ENCODE peak calls at places on chromosome 12, in eight cellular contexts. M, P, G, D, J, U, X and I are unnamed samples.

GRCh38 chr12:65643171-65643570 is 181.1 kb upstream of the HMGA2 start:
- DNase-seq in M (no peak), P (no peak), G (no peak), D (no peak), J (peak), U (no peak), X (no peak), I (no peak)

GRCh38 chr12:52062167-52063080 is 7.4 kb upstream of the ATG101 start:
- DNase-seq in M (peak), P (no peak), G (no peak), D (peak), J (no peak), U (no peak), X (no peak), I (no peak)

GRCh38 chr12:77232045-77232444 is 166.7 kb upstream of the E2F7 start:
- DNase-seq in M (no peak), P (peak), G (no peak), D (no peak), J (peak), U (no peak), X (no peak), I (no peak)

GRCh38 chr12:91717804-91718203 is 427.8 kb downstream of the BTG1 start:
- DNase-seq in M (no peak), P (no peak), G (no peak), D (no peak), J (peak), U (no peak), X (no peak), I (no peak)

GRCh38 chr12:109550310-109550680 is 23.0 kb downstream of the MMAB start:
- DNase-seq in M (no peak), P (no peak), G (no peak), D (no peak), J (no peak), U (no peak), X (no peak), I (no peak)

GRCh38 chr12:115519359-115519758 is 758.1 kb downstream of the MED13L start:
- DNase-seq in M (no peak), P (no peak), G (no peak), D (no peak), J (no peak), U (no peak), X (no peak), I (no peak)

GRCh38 chr12:42166501-42166900 is 21.8 kb upstream of the GXYLT1 start:
- DNase-seq in M (no peak), P (no peak), G (no peak), D (no peak), J (no peak), U (no peak), X (no peak), I (no peak)

GRCh38 chr12:122825773-122826724 is 9.2 kb upstream of the HIP1R start:
- DNase-seq in M (no peak), P (no peak), G (no peak), D (no peak), J (peak), U (no peak), X (no peak), I (no peak)

GRCh38 chr12:103799504-103800251 is 41.4 kb downstream of the NT5DC3 start:
- DNase-seq in M (no peak), P (peak), G (no peak), D (no peak), J (peak), U (no peak), X (no peak), I (peak)

GRCh38 chr12:29207120-29207519 is 58.0 kb downstream of the FAR2 start:
- DNase-seq in M (no peak), P (no peak), G (no peak), D (no peak), J (no peak), U (no peak), X (no peak), I (no peak)

GRCh38 chr12:30546121-30546520 is 149.5 kb downstream of the IPO8 start:
- DNase-seq in M (no peak), P (no peak), G (no peak), D (no peak), J (peak), U (no peak), X (no peak), I (no peak)

GRCh38 chr12:120252071-120252906 is 13.2 kb downstream of the PXN start:
- DNase-seq in M (no peak), P (no peak), G (peak), D (no peak), J (no peak), U (no peak), X (no peak), I (no peak)

GRCh38 chr12:53561590-53561953 is 54.3 kb upstream of the NPFF start:
- DNase-seq in M (no peak), P (no peak), G (no peak), D (no peak), J (peak), U (peak), X (no peak), I (no peak)